ENCODE peak calls at places on chromosomes 6 and 20, in six cellular contexts. V is activated CD4-positive, alpha-beta memory T cell treated with anti-CD3 and anti-CD28 coated beads, Interleukin-2, amount 10 ng/mL, durations not matched to agents 7 days and 5 days; G is mammary epithelial cell; M is RCC 7860; Z is smooth muscle cell of the brain vasculature; L is astrocyte of the spinal cord. C is an unnamed sample.

GRCh38 chr20:33061626-33062025 is 7.9 kb downstream of the BPIFB3 start:
- DNase-seq in L (no peak), V (no peak), M (no peak), G (no peak), Z (no peak), C (no peak)

GRCh38 chr20:39777610-39778009 is 815.5 kb downstream of the DHX35 start:
- DNase-seq in M (no peak), V (no peak), G (no peak), L (no peak), Z (no peak), C (no peak)

GRCh38 chr6:24402697-24403500 is at the start of gene MRS2:
- DNase-seq in L (peak), G (peak), V (peak), M (peak), Z (peak), C (peak)

GRCh38 chr6:135087803-135088202 is 33.2 kb upstream of the HBS1L start:
- DNase-seq in L (no peak), Z (no peak), V (peak), M (no peak), G (no peak), C (no peak)

GRCh38 chr20:4470375-4470774 is 251.3 kb upstream of the PRND start:
- DNase-seq in V (no peak), Z (no peak), G (no peak), M (no peak), L (peak), C (no peak)

GRCh38 chr6:140790109-140790508 is 1342.6 kb upstream of the GJE1 start:
- DNase-seq in Z (no peak), V (no peak), G (no peak), L (no peak), M (no peak), C (no peak)

GRCh38 chr6:131740161-131740560 is 29.3 kb upstream of the CTAGE9 start:
- DNase-seq in V (no peak), M (no peak), Z (no peak), L (peak), G (no peak), C (no peak)

GRCh38 chr6:14885471-14885987 is 360.3 kb upstream of the JARID2 start:
- DNase-seq in L (no peak), G (no peak), M (no peak), Z (no peak), V (no peak), C (no peak)

GRCh38 chr6:22826961-22827360 is 257.6 kb downstream of the HDGFL1 start:
- DNase-seq in L (peak), V (no peak), Z (no peak), M (no peak), G (peak), C (peak)

GRCh38 chr6:73538116-73538779 is 17.4 kb upstream of the EEF1A1 start:
- DNase-seq in Z (no peak), V (no peak), M (no peak), G (no peak), L (no peak), C (no peak)

GRCh38 chr6:88368071-88368787 is 202.1 kb upstream of the CNR1 start:
- DNase-seq in Z (peak), M (peak), L (peak), V (no peak), G (peak), C (no peak)

GRCh38 chr20:3788685-3789155 is 2.2 kb upstream of the CENPB start:
- DNase-seq in Z (no peak), G (no peak), M (no peak), V (no peak), L (no peak), C (no peak)

GRCh38 chr6:1049900-1050299 is 262.0 kb upstream of the FOXQ1 start:
- DNase-seq in Z (no peak), G (no peak), L (no peak), V (no peak), M (no peak), C (no peak)

GRCh38 chr20:49690899-49691620 is 22.6 kb downstream of the B4GALT5 start:
- DNase-seq in Z (no peak), G (no peak), M (peak), L (peak), V (no peak), C (peak)

GRCh38 chr6:43436577-43437282 is 9.4 kb downstream of the ABCC10 start:
- DNase-seq in V (no peak), M (peak), G (peak), Z (peak), L (peak), C (peak)

GRCh38 chr6:116444092-116444491 is 17.1 kb upstream of the CALHM6 start:
- DNase-seq in Z (no peak), V (no peak), G (peak), M (peak), L (peak), C (peak)

GRCh38 chr20:1263853-1264252 is 2.2 kb upstream of the SNPH start:
- DNase-seq in L (peak), V (no peak), G (no peak), Z (no peak), M (no peak), C (peak)

GRCh38 chr6:80690611-80691090 is 584.2 kb downstream of the BCKDHB start:
- DNase-seq in M (no peak), G (no peak), L (peak), Z (no peak), V (no peak), C (no peak)

GRCh38 chr20:63739129-63740069 is at the start of gene SLC2A4RG:
- DNase-seq in V (peak), M (peak), Z (no peak), L (peak), G (peak), C (peak)

GRCh38 chr6:15329154-15329781 is 83.4 kb downstream of the JARID2 start:
- DNase-seq in Z (peak), L (peak), G (peak), M (peak), V (no peak), C (peak)

GRCh38 chr6:111523484-111524166 is 40.6 kb upstream of the REV3L start:
- DNase-seq in G (no peak), Z (no peak), V (no peak), L (no peak), M (no peak), C (no peak)

GRCh38 chr6:167141667-167142432 is 15.9 kb downstream of the GPR31 start:
- DNase-seq in V (peak), L (peak), G (peak), M (no peak), Z (no peak), C (peak)

GRCh38 chr20:41411458-41411857 is 44.8 kb upstream of the EMILIN3 start:
- DNase-seq in V (no peak), G (peak), L (peak), Z (no peak), M (no peak), C (peak)

GRCh38 chr6:38353310-38354032 is 286.3 kb downstream of the BTBD9 start:
- DNase-seq in M (no peak), G (no peak), Z (no peak), V (no peak), L (no peak), C (no peak)

GRCh38 chr6:139474145-139475108 is 100.0 kb upstream of the CITED2 start:
- DNase-seq in M (no peak), Z (no peak), L (peak), V (no peak), G (no peak), C (peak)

GRCh38 chr6:446418-447366 is 55.1 kb downstream of the IRF4 start:
- DNase-seq in V (peak), G (no peak), Z (no peak), L (no peak), M (no peak), C (no peak)

GRCh38 chr6:35948725-35949124 is 27.8 kb upstream of the SRPK1 start:
- DNase-seq in L (peak), G (no peak), Z (no peak), M (no peak), V (no peak), C (no peak)

GRCh38 chr6:139800837-139801236 is 426.4 kb upstream of the CITED2 start:
- DNase-seq in M (no peak), G (no peak), V (no peak), L (no peak), Z (no peak), C (peak)

GRCh38 chr20:3313681-3314080 is 74.7 kb upstream of the SLC4A11 start:
- DNase-seq in V (no peak), M (no peak), G (no peak), Z (no peak), L (no peak), C (peak)

GRCh38 chr20:42688576-42688975 is 501.1 kb downstream of the PTPRT start:
- DNase-seq in M (no peak), G (no peak), V (no peak), Z (no peak), L (no peak), C (no peak)

GRCh38 chr20:4626228-4626627 is 95.5 kb upstream of the PRND start:
- DNase-seq in G (no peak), M (no peak), L (no peak), V (no peak), Z (no peak), C (no peak)

GRCh38 chr6:33609444-33610034 is 11.6 kb upstream of the ITPR3 start:
- DNase-seq in L (peak), M (peak), V (no peak), Z (no peak), G (peak), C (no peak)